ENCODE peak calls at places on chromosomes 4 and X, in six cellular contexts. G is BE2C, H is cardiac muscle cell, C is psoas muscle, P is left lung, T is H9. M is an unnamed sample.

GRCh38 chr4:28225005-28225404 is 1364.4 kb downstream of the STIM2 start:
- DNase-seq in G (peak; percentile 14), H (peak; percentile 50), C (no peak), P (no peak), T (peak; percentile 57), M (no peak)

GRCh38 chrX:13598877-13599276 is 29.5 kb downstream of the EGFL6 start:
- DNase-seq in G (no peak), H (peak; percentile 6), C (no peak), P (no peak), T (no peak), M (no peak)

GRCh38 chr4:24933684-24934275 is 20.9 kb upstream of the CCDC149 start:
- DNase-seq in G (no peak), H (no peak), C (no peak), P (no peak), T (no peak), M (no peak)

GRCh38 chr4:59936566-59936965 is 1263.6 kb upstream of the ADGRL3 start:
- DNase-seq in G (no peak), H (no peak), C (no peak), P (no peak), T (no peak), M (no peak)

GRCh38 chrX:75547137-75547536 is 24.3 kb upstream of the ZDHHC15 start:
- DNase-seq in G (no peak), H (no peak), C (no peak), P (no peak), T (no peak), M (no peak)

GRCh38 chrX:46574941-46575381 is 1.4 kb downstream of the CHST7 start:
- DNase-seq in G (peak; percentile 12), H (peak; percentile 29), C (peak; percentile 17), P (peak; percentile 85), T (peak; percentile 41), M (peak; percentile 15)

GRCh38 chrX:130566028-130566683 is 164.4 kb downstream of the RBMX2 start:
- DNase-seq in G (no peak), H (no peak), C (no peak), P (no peak), T (no peak), M (no peak)

GRCh38 chr4:64399313-64400109 is 9.7 kb downstream of the TECRL start:
- DNase-seq in G (no peak), H (no peak), C (no peak), P (no peak), T (no peak), M (no peak)

GRCh38 chr4:164440196-164440595 is 313.7 kb upstream of the SMIM31 start:
- DNase-seq in G (no peak), H (no peak), C (no peak), P (no peak), T (no peak), M (no peak)

GRCh38 chr4:10527438-10527837 is 70.2 kb upstream of the ZNF518B start:
- DNase-seq in G (no peak), H (no peak), C (no peak), P (no peak), T (no peak), M (no peak)

GRCh38 chr4:115803825-115804224 is 690.4 kb upstream of the NDST4 start:
- DNase-seq in G (no peak), H (no peak), C (no peak), P (no peak), T (no peak), M (no peak)

GRCh38 chrX:39162322-39162721 is 361.1 kb downstream of the MID1IP1 start:
- DNase-seq in G (no peak), H (no peak), C (peak; percentile 33), P (peak; percentile 80), T (peak; percentile 38), M (peak; percentile 14)

GRCh38 chr4:101187837-101188236 is 159.5 kb downstream of the PPP3CA start:
- DNase-seq in G (no peak), H (no peak), C (no peak), P (no peak), T (no peak), M (no peak)

GRCh38 chrX:153381684-153382532 is 19.2 kb downstream of the PNMA6E start:
- DNase-seq in G (peak; percentile 86), H (peak; percentile 95), C (no peak), P (no peak), T (peak; percentile 31), M (no peak)

GRCh38 chr4:52751349-52751911 is at the start of gene ERVMER34-1:
- DNase-seq in G (peak; percentile 45), H (peak; percentile 48), C (peak; percentile 42), P (peak; percentile 86), T (peak; percentile 95), M (peak; percentile 72)

GRCh38 chr4:168853770-168854169 is 156.3 kb downstream of the CBR4 start:
- DNase-seq in G (no peak), H (no peak), C (no peak), P (no peak), T (no peak), M (no peak)

GRCh38 chr4:168857009-168857408 is 153.0 kb downstream of the CBR4 start:
- DNase-seq in G (no peak), H (no peak), C (no peak), P (no peak), T (no peak), M (no peak)

GRCh38 chr4:168857546-168858314 is 152.3 kb downstream of the CBR4 start:
- DNase-seq in G (no peak), H (peak; percentile 77), C (no peak), P (no peak), T (no peak), M (no peak)

GRCh38 chr4:168854216-168854921 is 155.7 kb downstream of the CBR4 start:
- DNase-seq in G (no peak), H (no peak), C (peak; percentile 30), P (no peak), T (no peak), M (peak; percentile 32)

GRCh38 chr4:168856312-168856711 is 153.7 kb downstream of the CBR4 start:
- DNase-seq in G (no peak), H (peak; percentile 89), C (no peak), P (no peak), T (no peak), M (no peak)
- H3K4me1 ChIP-seq in G (no peaks in the 10 kb centered on the region), H (peaks cover 10% of the 10 kb centered on the region), C (peaks cover 44% of the 10 kb centered on the region), P (peaks cover 14% of the 10 kb centered on the region), T (no peaks in the 10 kb centered on the region), M (peaks cover 99% of the 10 kb centered on the region)

GRCh38 chr4:77819836-77820679 is 890 bp upstream of the CNOT6L start:
- DNase-seq in G (peak; percentile 94), H (peak; percentile 90), C (peak; percentile 92), P (peak; percentile 98), T (peak; percentile 84), M (peak; percentile 94)

GRCh38 chr4:77818077-77818666 is 996 bp downstream of the CNOT6L start:
- DNase-seq in G (peak; percentile 75), H (peak; percentile 87), C (peak; percentile 66), P (peak; percentile 93), T (peak; percentile 66), M (peak; percentile 68)

GRCh38 chr4:77817304-77818076 is 1.7 kb downstream of the CNOT6L start:
- DNase-seq in G (no peak), H (no peak), C (no peak), P (no peak), T (no peak), M (no peak)

GRCh38 chr4:77819409-77819835 is 254 bp upstream of the CNOT6L start:
- DNase-seq in G (peak; percentile 54), H (peak; percentile 27), C (no peak), P (peak; percentile 97), T (peak; percentile 32), M (no peak)

DNA sequence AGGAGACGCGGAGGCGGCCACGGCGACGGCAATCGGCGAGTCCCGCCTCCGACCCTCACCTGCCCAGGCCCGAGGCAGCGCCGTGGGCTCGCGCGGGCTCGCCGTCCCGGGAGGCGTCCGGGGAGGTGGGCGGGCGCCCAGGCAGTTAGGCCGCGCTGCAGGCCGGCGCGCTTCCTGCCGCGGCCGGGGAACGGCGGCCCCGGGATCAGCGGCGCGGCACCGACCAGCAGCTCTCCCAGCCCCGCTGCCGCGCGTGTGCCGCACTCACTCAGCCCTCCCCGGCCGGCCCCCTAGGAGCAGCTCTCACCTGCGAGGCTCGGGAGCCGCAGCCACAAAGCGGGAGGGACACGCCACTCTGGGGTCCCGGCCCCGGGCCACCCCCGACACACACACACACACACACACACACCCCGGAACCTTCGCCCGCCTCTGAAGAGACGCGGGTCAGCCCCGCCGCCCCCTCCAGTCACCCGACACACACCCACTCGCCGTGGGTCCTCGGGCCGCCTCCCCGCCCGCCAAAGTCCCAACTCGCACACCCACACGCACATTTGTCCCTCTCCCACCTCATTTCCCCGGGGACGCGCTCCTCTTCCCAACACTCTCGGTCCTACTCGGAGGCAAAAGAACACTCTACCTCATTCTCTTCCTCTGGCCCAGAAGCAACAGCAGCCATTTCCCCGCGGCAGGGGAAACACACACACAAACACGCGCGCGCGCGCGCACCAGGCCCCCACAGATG is at the start of gene CNOT6L:
- DNase-seq in G (peak; percentile 73), H (peak; percentile 86), C (peak; percentile 76), P (peak; percentile 94), T (peak; percentile 54), M (peak; percentile 82)
- H3K4me1 ChIP-seq in G (no peaks in the 10 kb centered on the region), H (peaks cover 5% of the 10 kb centered on the region), C (peaks cover 61% of the 10 kb centered on the region), P (peaks cover 53% of the 10 kb centered on the region), T (no peaks in the 10 kb centered on the region), M (peaks cover 74% of the 10 kb centered on the region)

GRCh38 chrX:124211312-124211942 is 121.0 kb upstream of the TEX13D start:
- DNase-seq in G (no peak), H (peak; percentile 11), C (no peak), P (no peak), T (no peak), M (no peak)
- H3K4me1 ChIP-seq in G (no peaks in the 10 kb centered on the region), H (no peaks in the 10 kb centered on the region), C (peaks cover 14% of the 10 kb centered on the region), P (no peaks in the 10 kb centered on the region), T (peaks cover 2% of the 10 kb centered on the region), M (no peaks in the 10 kb centered on the region)

GRCh38 chr4:8227201-8227770 is 28.2 kb downstream of the SH3TC1 start:
- DNase-seq in G (no peak), H (no peak), C (no peak), P (peak; percentile 76), T (no peak), M (no peak)
- H3K4me1 ChIP-seq in G (peaks cover 17% of the 10 kb centered on the region), H (peaks cover 10% of the 10 kb centered on the region), C (peaks cover 13% of the 10 kb centered on the region), P (peaks cover 19% of the 10 kb centered on the region), T (peaks cover 4% of the 10 kb centered on the region), M (peaks cover 18% of the 10 kb centered on the region)

DNA sequence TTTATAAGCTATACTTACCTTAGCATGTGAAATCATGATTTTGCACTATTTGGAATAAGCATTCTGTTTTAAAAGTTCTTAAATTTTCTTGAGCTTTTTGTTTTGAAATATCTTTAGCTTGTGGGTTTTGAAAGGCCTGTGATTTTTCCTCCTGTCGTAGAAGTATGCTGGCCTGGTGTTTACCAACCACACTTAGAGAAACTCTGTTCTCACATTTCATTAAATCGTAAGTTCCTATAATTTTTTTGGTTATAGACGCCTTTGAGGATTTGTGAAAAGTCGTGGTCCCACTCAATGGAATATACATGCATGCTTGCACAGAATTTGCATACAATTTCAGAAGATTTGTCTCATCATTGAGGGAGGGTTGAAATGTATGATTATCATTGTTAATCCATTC is 63.6 kb downstream of the PDLIM5 start:
- DNase-seq in G (no peak), H (peak; percentile 48), C (no peak), P (no peak), T (no peak), M (no peak)
- H3K4me1 ChIP-seq in G (peaks cover 16% of the 10 kb centered on the region), H (peaks cover 43% of the 10 kb centered on the region), C (peaks cover 78% of the 10 kb centered on the region), P (peaks cover 34% of the 10 kb centered on the region), T (peaks cover 3% of the 10 kb centered on the region), M (peaks cover 82% of the 10 kb centered on the region)

GRCh38 chr4:7964459-7964858 is 24.8 kb upstream of the AFAP1 start:
- DNase-seq in G (no peak), H (no peak), C (no peak), P (no peak), T (no peak), M (no peak)
- H3K4me1 ChIP-seq in G (peaks cover 11% of the 10 kb centered on the region), H (peaks cover 15% of the 10 kb centered on the region), C (peaks cover 45% of the 10 kb centered on the region), P (peaks cover 48% of the 10 kb centered on the region), T (no peaks in the 10 kb centered on the region), M (peaks cover 35% of the 10 kb centered on the region)